ENCODE peak calls at places on chromosomes 1 and 21, in eight cellular contexts. One of them, this sample, is unnamed.
A peak's percentile ranks its signal among the peaks of the same experiment; 100 is the strongest.

GRCh38 chr1:240506176-240506575 is 105.8 kb downstream of the GREM2 start:
- DNase-seq in sigmoid colon: no peak
- DNase-seq in body of pancreas: no peak
- DNase-seq in lower leg skin: no peak
- DNase-seq in GM12892: no peak
- DNase-seq in endothelial cell of umbilical vein: no peak
- DNase-seq in ovary: no peak
- DNase-seq in HCT116: no peak
- DNase-seq in this sample: no peak

GRCh38 chr1:54132485-54132884 is 20.3 kb downstream of the CDCP2 start:
- DNase-seq in sigmoid colon: no peak
- DNase-seq in body of pancreas: no peak
- DNase-seq in lower leg skin: no peak
- DNase-seq in GM12892: no peak
- DNase-seq in endothelial cell of umbilical vein: no peak
- DNase-seq in ovary: no peak
- DNase-seq in HCT116: no peak
- DNase-seq in this sample: no peak

GRCh38 chr1:35931424-35932157 is 686 bp downstream of the AGO3 start:
- DNase-seq in sigmoid colon: no peak
- DNase-seq in body of pancreas: peak; percentile 45
- DNase-seq in lower leg skin: peak; percentile 20
- DNase-seq in GM12892: no peak
- DNase-seq in endothelial cell of umbilical vein: peak; percentile 51
- DNase-seq in ovary: peak; percentile 50
- DNase-seq in HCT116: no peak
- DNase-seq in this sample: no peak

GRCh38 chr1:247370786-247371732 is 39.4 kb upstream of the ZNF496 start:
- DNase-seq in sigmoid colon: peak; percentile 71
- DNase-seq in body of pancreas: peak; percentile 18
- DNase-seq in lower leg skin: no peak
- DNase-seq in GM12892: no peak
- DNase-seq in endothelial cell of umbilical vein: no peak
- DNase-seq in ovary: no peak
- DNase-seq in HCT116: no peak
- DNase-seq in this sample: no peak

GRCh38 chr21:41163086-41163485 is 4.9 kb upstream of the BACE2 start:
- DNase-seq in sigmoid colon: no peak
- DNase-seq in body of pancreas: no peak
- DNase-seq in lower leg skin: no peak
- DNase-seq in GM12892: no peak
- DNase-seq in endothelial cell of umbilical vein: no peak
- DNase-seq in ovary: no peak
- DNase-seq in HCT116: no peak
- DNase-seq in this sample: no peak

GRCh38 chr1:27605796-27606707 is 2.1 kb upstream of the AHDC1 start:
- DNase-seq in sigmoid colon: no peak
- DNase-seq in body of pancreas: peak; percentile 54
- DNase-seq in lower leg skin: no peak
- DNase-seq in GM12892: no peak
- DNase-seq in endothelial cell of umbilical vein: peak; percentile 53
- DNase-seq in ovary: peak; percentile 76
- DNase-seq in HCT116: peak; percentile 51
- DNase-seq in this sample: no peak

GRCh38 chr1:233042834-233043233 is 92.4 kb downstream of the NTPCR start:
- DNase-seq in sigmoid colon: no peak
- DNase-seq in body of pancreas: no peak
- DNase-seq in lower leg skin: no peak
- DNase-seq in GM12892: no peak
- DNase-seq in endothelial cell of umbilical vein: no peak
- DNase-seq in ovary: no peak
- DNase-seq in HCT116: no peak
- DNase-seq in this sample: no peak

GRCh38 chr21:39144191-39144590 is 39.1 kb downstream of the PSMG1 start:
- DNase-seq in sigmoid colon: no peak
- DNase-seq in body of pancreas: no peak
- DNase-seq in lower leg skin: no peak
- DNase-seq in GM12892: no peak
- DNase-seq in endothelial cell of umbilical vein: no peak
- DNase-seq in ovary: no peak
- DNase-seq in HCT116: no peak
- DNase-seq in this sample: no peak

GRCh38 chr1:3668585-3669300 is 16.4 kb downstream of the TP73 start:
- DNase-seq in sigmoid colon: peak; percentile 66
- DNase-seq in body of pancreas: peak; percentile 96
- DNase-seq in lower leg skin: no peak
- DNase-seq in GM12892: no peak
- DNase-seq in endothelial cell of umbilical vein: no peak
- DNase-seq in ovary: peak; percentile 14
- DNase-seq in HCT116: peak; percentile 49
- DNase-seq in this sample: no peak

GRCh38 chr1:150268342-150268705 is 492 bp downstream of the APH1A start:
- DNase-seq in sigmoid colon: peak; percentile 75
- DNase-seq in body of pancreas: peak; percentile 40
- DNase-seq in lower leg skin: no peak
- DNase-seq in GM12892: peak; percentile 40
- DNase-seq in endothelial cell of umbilical vein: peak; percentile 43
- DNase-seq in ovary: peak; percentile 38
- DNase-seq in HCT116: no peak
- DNase-seq in this sample: peak; percentile 39

GRCh38 chr1:203404546-203404945 is 53.6 kb upstream of the FMOD start:
- DNase-seq in sigmoid colon: no peak
- DNase-seq in body of pancreas: no peak
- DNase-seq in lower leg skin: no peak
- DNase-seq in GM12892: no peak
- DNase-seq in endothelial cell of umbilical vein: no peak
- DNase-seq in ovary: no peak
- DNase-seq in HCT116: no peak
- DNase-seq in this sample: no peak

GRCh38 chr1:3775248-3775497 is 2.6 kb downstream of the SMIM1 start:
- DNase-seq in sigmoid colon: no peak
- DNase-seq in body of pancreas: no peak
- DNase-seq in lower leg skin: no peak
- DNase-seq in GM12892: no peak
- DNase-seq in endothelial cell of umbilical vein: no peak
- DNase-seq in ovary: no peak
- DNase-seq in HCT116: no peak
- DNase-seq in this sample: no peak

GRCh38 chr1:205025239-205025638 is 17.8 kb upstream of the CNTN2 start:
- DNase-seq in sigmoid colon: no peak
- DNase-seq in body of pancreas: no peak
- DNase-seq in lower leg skin: no peak
- DNase-seq in GM12892: no peak
- DNase-seq in endothelial cell of umbilical vein: no peak
- DNase-seq in ovary: no peak
- DNase-seq in HCT116: no peak
- DNase-seq in this sample: no peak

GRCh38 chr1:21929951-21930615 is 7.0 kb downstream of the HSPG2 start:
- DNase-seq in sigmoid colon: no peak
- DNase-seq in body of pancreas: no peak
- DNase-seq in lower leg skin: no peak
- DNase-seq in GM12892: no peak
- DNase-seq in endothelial cell of umbilical vein: peak; percentile 42
- DNase-seq in ovary: no peak
- DNase-seq in HCT116: no peak
- DNase-seq in this sample: no peak

GRCh38 chr21:41706678-41707077 is 60.2 kb downstream of the RIPK4 start:
- DNase-seq in sigmoid colon: no peak
- DNase-seq in body of pancreas: peak; percentile 46
- DNase-seq in lower leg skin: no peak
- DNase-seq in GM12892: no peak
- DNase-seq in endothelial cell of umbilical vein: peak; percentile 5
- DNase-seq in ovary: no peak
- DNase-seq in HCT116: no peak
- DNase-seq in this sample: no peak

GRCh38 chr1:246632584-246633168 is 66.4 kb downstream of the CNST start:
- DNase-seq in sigmoid colon: no peak
- DNase-seq in body of pancreas: no peak
- DNase-seq in lower leg skin: no peak
- DNase-seq in GM12892: no peak
- DNase-seq in endothelial cell of umbilical vein: peak; percentile 33
- DNase-seq in ovary: no peak
- DNase-seq in HCT116: no peak
- DNase-seq in this sample: no peak

GRCh38 chr1:24793762-24794161 is 48.5 kb downstream of the CLIC4 start:
- DNase-seq in sigmoid colon: no peak
- DNase-seq in body of pancreas: no peak
- DNase-seq in lower leg skin: no peak
- DNase-seq in GM12892: no peak
- DNase-seq in endothelial cell of umbilical vein: peak; percentile 61
- DNase-seq in ovary: no peak
- DNase-seq in HCT116: no peak
- DNase-seq in this sample: no peak

GRCh38 chr1:206511362-206512064 is 4.2 kb downstream of the RASSF5 start:
- DNase-seq in sigmoid colon: no peak
- DNase-seq in body of pancreas: no peak
- DNase-seq in lower leg skin: no peak
- DNase-seq in GM12892: no peak
- DNase-seq in endothelial cell of umbilical vein: no peak
- DNase-seq in ovary: no peak
- DNase-seq in HCT116: no peak
- DNase-seq in this sample: no peak

DNA sequence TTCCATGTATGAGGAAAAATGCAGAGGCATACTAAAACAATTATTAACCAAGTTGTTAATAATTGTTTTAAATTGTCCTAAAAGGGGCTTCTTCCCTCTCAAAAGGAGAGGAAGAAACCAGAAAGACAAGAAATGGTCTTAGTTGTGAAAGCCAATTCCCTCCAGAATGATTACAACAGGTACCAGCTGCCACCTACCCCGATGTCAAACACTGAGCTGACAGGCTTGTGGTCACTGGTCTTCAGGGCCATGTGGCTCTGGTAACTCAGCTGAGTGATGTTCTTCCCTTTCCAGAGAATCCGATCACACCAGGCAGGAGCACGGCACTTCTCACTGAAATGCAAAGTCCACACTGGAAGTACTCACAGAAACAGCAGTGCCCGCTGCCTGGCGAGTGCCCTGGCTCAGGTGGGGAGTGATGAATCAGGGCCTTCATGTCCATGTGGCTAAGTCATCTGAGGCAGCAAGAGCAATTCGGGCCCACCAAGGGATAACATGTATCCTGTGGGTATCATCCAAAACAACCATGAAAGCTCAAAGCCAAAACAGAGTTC is 18.7 kb upstream of the MTF1 start:
- DNase-seq in sigmoid colon: no peak
- DNase-seq in body of pancreas: no peak
- DNase-seq in lower leg skin: no peak
- DNase-seq in GM12892: no peak
- DNase-seq in endothelial cell of umbilical vein: no peak
- DNase-seq in ovary: no peak
- DNase-seq in HCT116: no peak
- DNase-seq in this sample: no peak
- TF ChIP-seq POLR2A in sigmoid colon: no peak
- TF ChIP-seq POLR2A in body of pancreas: no peak
- TF ChIP-seq POLR2A in lower leg skin: no peak
- TF ChIP-seq POLR2A in GM12892: no peak
- TF ChIP-seq POLR2A in endothelial cell of umbilical vein: no peak
- TF ChIP-seq POLR2A in ovary: no peak
- TF ChIP-seq POLR2A in HCT116: no peak
- TF ChIP-seq POLR2A in this sample: no peak

GRCh38 chr1:151905070-151905442 is 4.3 kb downstream of the THEM4 start:
- DNase-seq in sigmoid colon: no peak
- DNase-seq in body of pancreas: no peak
- DNase-seq in lower leg skin: no peak
- DNase-seq in GM12892: no peak
- DNase-seq in endothelial cell of umbilical vein: peak; percentile 60
- DNase-seq in ovary: no peak
- DNase-seq in HCT116: no peak
- DNase-seq in this sample: no peak
- TF ChIP-seq POLR2A in sigmoid colon: no peak
- TF ChIP-seq POLR2A in body of pancreas: no peak
- TF ChIP-seq POLR2A in lower leg skin: no peak
- TF ChIP-seq POLR2A in GM12892: no peak
- TF ChIP-seq POLR2A in endothelial cell of umbilical vein: peak; percentile 32
- TF ChIP-seq POLR2A in ovary: no peak
- TF ChIP-seq POLR2A in HCT116: no peak
- TF ChIP-seq POLR2A in this sample: no peak

GRCh38 chr1:225427249-225428065 is at the start of gene LBR:
- DNase-seq in sigmoid colon: peak; percentile 77
- DNase-seq in body of pancreas: peak; percentile 47
- DNase-seq in lower leg skin: no peak
- DNase-seq in GM12892: no peak
- DNase-seq in endothelial cell of umbilical vein: no peak
- DNase-seq in ovary: peak; percentile 60
- DNase-seq in HCT116: no peak
- DNase-seq in this sample: peak; percentile 47
- TF ChIP-seq POLR2A in sigmoid colon: no peak
- TF ChIP-seq POLR2A in body of pancreas: no peak
- TF ChIP-seq POLR2A in lower leg skin: no peak
- TF ChIP-seq POLR2A in GM12892: peak; percentile 51
- TF ChIP-seq POLR2A in endothelial cell of umbilical vein: peak; percentile 47
- TF ChIP-seq POLR2A in ovary: no peak
- TF ChIP-seq POLR2A in HCT116: no peak
- TF ChIP-seq POLR2A in this sample: no peak

GRCh38 chr1:201693019-201693372 is 136.0 kb upstream of the IPO9 start:
- DNase-seq in sigmoid colon: no peak
- DNase-seq in body of pancreas: no peak
- DNase-seq in lower leg skin: no peak
- DNase-seq in GM12892: no peak
- DNase-seq in endothelial cell of umbilical vein: no peak
- DNase-seq in ovary: no peak
- DNase-seq in HCT116: no peak
- DNase-seq in this sample: no peak

GRCh38 chr1:201692307-201693018 is 136.5 kb upstream of the IPO9 start:
- DNase-seq in sigmoid colon: no peak
- DNase-seq in body of pancreas: no peak
- DNase-seq in lower leg skin: no peak
- DNase-seq in GM12892: no peak
- DNase-seq in endothelial cell of umbilical vein: no peak
- DNase-seq in ovary: no peak
- DNase-seq in HCT116: no peak
- DNase-seq in this sample: no peak

GRCh38 chr1:201690528-201690927 is 138.4 kb upstream of the IPO9 start:
- DNase-seq in sigmoid colon: no peak
- DNase-seq in body of pancreas: no peak
- DNase-seq in lower leg skin: no peak
- DNase-seq in GM12892: no peak
- DNase-seq in endothelial cell of umbilical vein: no peak
- DNase-seq in ovary: no peak
- DNase-seq in HCT116: no peak
- DNase-seq in this sample: no peak

GRCh38 chr1:201689647-201690046 is 139.3 kb upstream of the IPO9 start:
- DNase-seq in sigmoid colon: no peak
- DNase-seq in body of pancreas: no peak
- DNase-seq in lower leg skin: no peak
- DNase-seq in GM12892: no peak
- DNase-seq in endothelial cell of umbilical vein: no peak
- DNase-seq in ovary: no peak
- DNase-seq in HCT116: no peak
- DNase-seq in this sample: no peak

DNA sequence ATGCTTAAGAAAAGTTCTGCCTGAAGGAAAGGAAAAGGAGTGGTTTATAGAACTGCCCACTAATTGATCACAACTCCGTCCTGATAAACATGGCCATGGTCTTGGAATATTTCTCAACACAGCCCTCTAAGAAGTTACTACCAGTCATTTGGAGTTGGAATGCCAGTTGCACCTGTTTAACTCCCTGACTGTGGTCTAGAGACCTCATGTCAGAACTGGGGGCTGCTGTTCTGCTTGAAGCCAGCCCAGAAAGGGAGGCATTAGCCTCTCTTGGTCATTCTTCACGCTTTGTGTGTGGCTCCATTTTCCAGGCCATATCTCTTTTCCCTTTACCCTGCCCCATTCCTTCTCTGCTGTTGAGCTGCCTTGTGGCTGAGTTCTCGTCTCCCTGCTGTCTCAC is 137.2 kb upstream of the IPO9 start:
- DNase-seq in sigmoid colon: no peak
- DNase-seq in body of pancreas: no peak
- DNase-seq in lower leg skin: no peak
- DNase-seq in GM12892: no peak
- DNase-seq in endothelial cell of umbilical vein: no peak
- DNase-seq in ovary: no peak
- DNase-seq in HCT116: no peak
- DNase-seq in this sample: no peak
- TF ChIP-seq POLR2A in sigmoid colon: no peak
- TF ChIP-seq POLR2A in body of pancreas: no peak
- TF ChIP-seq POLR2A in lower leg skin: no peak
- TF ChIP-seq POLR2A in GM12892: no peak
- TF ChIP-seq POLR2A in endothelial cell of umbilical vein: no peak
- TF ChIP-seq POLR2A in ovary: no peak
- TF ChIP-seq POLR2A in HCT116: no peak
- TF ChIP-seq POLR2A in this sample: no peak

This sample was measured in GM12891.